ENCODE peak calls at places on chromosomes 4 and X, in nine cellular contexts. One of them, this sample, is unnamed. For H3K4me1, the result is how much of the 10 kb centered on the place peaks cover.

GRCh38 chrX:42195506-42195905 is 272.2 kb upstream of the CASK start:
- DNase-seq in IMR-90: no peak
- DNase-seq in Peyer's patch: no peak
- DNase-seq in adrenal gland: no peak
- DNase-seq in suprapubic skin: no peak
- DNase-seq in sigmoid colon: no peak
- DNase-seq in prostate gland: no peak
- DNase-seq in stomach: no peak
- DNase-seq in heart left ventricle: no peak
- DNase-seq in this sample: no peak

GRCh38 chrX:48890296-48890925 is 7.2 kb downstream of the TIMM17B start:
- DNase-seq in adrenal gland: no peak
- DNase-seq in suprapubic skin: no peak
- DNase-seq in sigmoid colon: no peak
- DNase-seq in heart left ventricle: no peak
- DNase-seq in prostate gland: no peak
- DNase-seq in stomach: no peak
- DNase-seq in IMR-90: no peak
- DNase-seq in Peyer's patch: peak
- DNase-seq in this sample: no peak

GRCh38 chr4:1026115-1026514 is 14.7 kb downstream of the FGFRL1 start:
- DNase-seq in suprapubic skin: no peak
- DNase-seq in heart left ventricle: no peak
- DNase-seq in Peyer's patch: peak
- DNase-seq in IMR-90: peak
- DNase-seq in stomach: peak
- DNase-seq in prostate gland: no peak
- DNase-seq in adrenal gland: peak
- DNase-seq in sigmoid colon: no peak
- DNase-seq in this sample: peak

GRCh38 chrX:53481093-53481492 is 46.9 kb upstream of the HSD17B10 start:
- DNase-seq in heart left ventricle: no peak
- DNase-seq in prostate gland: no peak
- DNase-seq in suprapubic skin: no peak
- DNase-seq in sigmoid colon: no peak
- DNase-seq in stomach: peak
- DNase-seq in Peyer's patch: no peak
- DNase-seq in adrenal gland: no peak
- DNase-seq in IMR-90: no peak
- DNase-seq in this sample: peak

GRCh38 chrX:84487365-84488353 is 14.6 kb downstream of the HDX start:
- DNase-seq in sigmoid colon: no peak
- DNase-seq in heart left ventricle: no peak
- DNase-seq in adrenal gland: no peak
- DNase-seq in Peyer's patch: no peak
- DNase-seq in IMR-90: no peak
- DNase-seq in suprapubic skin: no peak
- DNase-seq in stomach: no peak
- DNase-seq in prostate gland: no peak
- DNase-seq in this sample: no peak

GRCh38 chr4:1523907-1524636 is 117.8 kb upstream of the NKX1-1 start:
- DNase-seq in sigmoid colon: no peak
- DNase-seq in adrenal gland: no peak
- DNase-seq in IMR-90: no peak
- DNase-seq in heart left ventricle: peak
- DNase-seq in Peyer's patch: no peak
- DNase-seq in prostate gland: no peak
- DNase-seq in stomach: no peak
- DNase-seq in suprapubic skin: no peak
- DNase-seq in this sample: no peak

GRCh38 chr4:4857809-4858508 is 1.5 kb upstream of the MSX1 start:
- DNase-seq in adrenal gland: no peak
- DNase-seq in stomach: no peak
- DNase-seq in prostate gland: no peak
- DNase-seq in IMR-90: no peak
- DNase-seq in sigmoid colon: peak
- DNase-seq in suprapubic skin: no peak
- DNase-seq in Peyer's patch: no peak
- DNase-seq in heart left ventricle: no peak
- DNase-seq in this sample: no peak

GRCh38 chr4:83297548-83298260 is 13.1 kb upstream of the COQ2 start:
- DNase-seq in adrenal gland: no peak
- DNase-seq in prostate gland: no peak
- DNase-seq in sigmoid colon: no peak
- DNase-seq in Peyer's patch: no peak
- DNase-seq in suprapubic skin: no peak
- DNase-seq in stomach: no peak
- DNase-seq in heart left ventricle: no peak
- DNase-seq in IMR-90: no peak
- DNase-seq in this sample: no peak

GRCh38 chr4:118921736-118922135 is 33.1 kb downstream of the SYNPO2 start:
- DNase-seq in sigmoid colon: no peak
- DNase-seq in suprapubic skin: no peak
- DNase-seq in IMR-90: no peak
- DNase-seq in prostate gland: no peak
- DNase-seq in Peyer's patch: no peak
- DNase-seq in adrenal gland: no peak
- DNase-seq in heart left ventricle: no peak
- DNase-seq in stomach: no peak
- DNase-seq in this sample: no peak

GRCh38 chrX:148380107-148380506 is 120.3 kb upstream of the AFF2 start:
- DNase-seq in suprapubic skin: no peak
- DNase-seq in Peyer's patch: no peak
- DNase-seq in heart left ventricle: no peak
- DNase-seq in sigmoid colon: no peak
- DNase-seq in stomach: no peak
- DNase-seq in IMR-90: no peak
- DNase-seq in prostate gland: no peak
- DNase-seq in adrenal gland: no peak
- DNase-seq in this sample: no peak

GRCh38 chr4:177448850-177449249 is 6.6 kb upstream of the AGA start:
- DNase-seq in Peyer's patch: no peak
- DNase-seq in heart left ventricle: no peak
- DNase-seq in suprapubic skin: no peak
- DNase-seq in adrenal gland: no peak
- DNase-seq in prostate gland: no peak
- DNase-seq in sigmoid colon: no peak
- DNase-seq in stomach: no peak
- DNase-seq in IMR-90: peak
- DNase-seq in this sample: no peak

GRCh38 chr4:8938137-8938536 is 66.5 kb upstream of the HMX1 start:
- DNase-seq in Peyer's patch: no peak
- DNase-seq in prostate gland: no peak
- DNase-seq in heart left ventricle: no peak
- DNase-seq in suprapubic skin: no peak
- DNase-seq in sigmoid colon: no peak
- DNase-seq in adrenal gland: no peak
- DNase-seq in IMR-90: no peak
- DNase-seq in stomach: no peak
- DNase-seq in this sample: no peak

GRCh38 chr4:8939160-8939855 is 67.7 kb upstream of the HMX1 start:
- DNase-seq in heart left ventricle: no peak
- DNase-seq in IMR-90: no peak
- DNase-seq in stomach: no peak
- DNase-seq in sigmoid colon: no peak
- DNase-seq in Peyer's patch: no peak
- DNase-seq in suprapubic skin: no peak
- DNase-seq in prostate gland: no peak
- DNase-seq in adrenal gland: no peak
- DNase-seq in this sample: no peak

GRCh38 chr4:8938623-8939022 is 67.0 kb upstream of the HMX1 start:
- DNase-seq in adrenal gland: no peak
- DNase-seq in heart left ventricle: no peak
- DNase-seq in stomach: no peak
- DNase-seq in Peyer's patch: no peak
- DNase-seq in IMR-90: no peak
- DNase-seq in prostate gland: no peak
- DNase-seq in sigmoid colon: no peak
- DNase-seq in suprapubic skin: no peak
- DNase-seq in this sample: no peak

GRCh38 chr4:8939887-8940742 is 68.5 kb upstream of the HMX1 start:
- DNase-seq in suprapubic skin: no peak
- DNase-seq in heart left ventricle: no peak
- DNase-seq in prostate gland: no peak
- DNase-seq in Peyer's patch: no peak
- DNase-seq in sigmoid colon: no peak
- DNase-seq in adrenal gland: no peak
- DNase-seq in stomach: no peak
- DNase-seq in IMR-90: no peak
- DNase-seq in this sample: no peak

GRCh38 chr4:8940792-8941491 is 69.3 kb upstream of the HMX1 start:
- DNase-seq in Peyer's patch: no peak
- DNase-seq in suprapubic skin: no peak
- DNase-seq in heart left ventricle: no peak
- DNase-seq in IMR-90: no peak
- DNase-seq in sigmoid colon: no peak
- DNase-seq in prostate gland: no peak
- DNase-seq in stomach: no peak
- DNase-seq in adrenal gland: no peak
- DNase-seq in this sample: no peak
- TF ChIP-seq CTCF in Peyer's patch: no peak
- TF ChIP-seq CTCF in suprapubic skin: no peak
- TF ChIP-seq CTCF in heart left ventricle: no peak
- TF ChIP-seq CTCF in IMR-90: no peak
- TF ChIP-seq CTCF in sigmoid colon: no peak
- TF ChIP-seq CTCF in prostate gland: no peak
- TF ChIP-seq CTCF in stomach: no peak
- TF ChIP-seq CTCF in adrenal gland: no peak
- TF ChIP-seq CTCF in this sample: no peak

DNA sequence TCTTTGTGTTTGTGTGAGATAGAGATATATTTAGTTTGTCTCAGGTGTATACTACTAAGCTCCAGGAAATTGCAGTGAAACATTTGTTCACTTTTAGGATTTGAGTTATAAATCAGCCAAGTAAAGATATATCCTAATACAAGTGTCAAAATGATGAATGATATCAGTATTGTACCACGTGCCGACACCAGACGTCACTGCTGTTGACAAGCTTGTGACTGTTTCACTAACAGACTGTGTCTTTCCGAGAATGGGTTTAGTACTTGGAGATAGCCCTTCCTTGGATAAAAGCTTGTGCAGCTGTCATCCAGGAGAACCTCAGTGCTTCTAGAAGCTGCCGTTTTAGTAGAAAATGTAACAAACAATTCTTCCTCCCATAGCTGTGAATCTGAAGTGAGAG is 343.3 kb downstream of the FBXO8 start:
- DNase-seq in Peyer's patch: no peak
- DNase-seq in stomach: no peak
- DNase-seq in IMR-90: no peak
- DNase-seq in prostate gland: no peak
- DNase-seq in adrenal gland: no peak
- DNase-seq in sigmoid colon: no peak
- DNase-seq in heart left ventricle: no peak
- DNase-seq in suprapubic skin: no peak
- DNase-seq in this sample: no peak
- H3K4me1 ChIP-seq in Peyer's patch: under half
- H3K4me1 ChIP-seq in stomach: under half
- H3K4me1 ChIP-seq in IMR-90: under half
- H3K4me1 ChIP-seq in prostate gland: under half
- H3K4me1 ChIP-seq in adrenal gland: under half
- H3K4me1 ChIP-seq in sigmoid colon: under half
- H3K4me1 ChIP-seq in heart left ventricle: under half
- H3K4me1 ChIP-seq in suprapubic skin: under half
- H3K4me1 ChIP-seq in this sample: under half

DNA sequence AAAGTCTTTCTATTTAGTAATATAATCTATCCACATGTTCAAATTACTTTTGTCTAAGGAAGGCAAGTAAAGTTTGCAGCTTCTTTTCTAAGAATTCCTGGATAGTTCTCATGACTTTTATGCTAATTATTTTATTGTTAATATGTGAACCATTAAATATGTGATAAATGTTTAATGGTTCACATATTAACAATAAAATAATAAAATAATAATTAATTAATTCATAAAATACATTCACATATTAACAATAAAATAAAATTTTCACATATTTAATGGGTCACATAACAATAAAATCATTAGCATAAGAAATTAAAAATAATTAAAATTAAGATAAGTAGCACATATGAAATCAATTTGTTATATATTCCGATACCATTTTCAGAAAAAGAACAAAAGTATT is 1352.4 kb downstream of the ARAP2 start:
- DNase-seq in adrenal gland: no peak
- DNase-seq in stomach: no peak
- DNase-seq in prostate gland: no peak
- DNase-seq in Peyer's patch: no peak
- DNase-seq in suprapubic skin: no peak
- DNase-seq in IMR-90: no peak
- DNase-seq in sigmoid colon: no peak
- DNase-seq in heart left ventricle: no peak
- DNase-seq in this sample: no peak
- TF ChIP-seq POLR2A in adrenal gland: no peak
- TF ChIP-seq POLR2A in stomach: no peak
- TF ChIP-seq POLR2A in prostate gland: no peak
- TF ChIP-seq POLR2A in Peyer's patch: no peak
- TF ChIP-seq POLR2A in suprapubic skin: no peak
- TF ChIP-seq POLR2A in IMR-90: no peak
- TF ChIP-seq POLR2A in sigmoid colon: no peak
- TF ChIP-seq POLR2A in heart left ventricle: no peak
- TF ChIP-seq POLR2A in this sample: no peak

GRCh38 chrX:63930140-63930539 is 145.1 kb upstream of the ARHGEF9 start:
- DNase-seq in prostate gland: no peak
- DNase-seq in Peyer's patch: no peak
- DNase-seq in sigmoid colon: no peak
- DNase-seq in IMR-90: no peak
- DNase-seq in heart left ventricle: no peak
- DNase-seq in stomach: no peak
- DNase-seq in suprapubic skin: no peak
- DNase-seq in adrenal gland: no peak
- DNase-seq in this sample: no peak
- TF ChIP-seq CTCF in prostate gland: no peak
- TF ChIP-seq CTCF in Peyer's patch: no peak
- TF ChIP-seq CTCF in sigmoid colon: no peak
- TF ChIP-seq CTCF in IMR-90: peak
- TF ChIP-seq CTCF in heart left ventricle: peak
- TF ChIP-seq CTCF in stomach: no peak
- TF ChIP-seq CTCF in suprapubic skin: no peak
- TF ChIP-seq CTCF in adrenal gland: no peak
- TF ChIP-seq CTCF in this sample: no peak

This sample was measured in transverse colon.